ENCODE peak calls at places on chromosomes 11 and 22, in five cellular contexts. One of them, this sample, is unnamed.

GRCh38 chr11:113683481-113684046 is 22.5 kb downstream of the TMPRSS5 start:
- DNase-seq in body of pancreas: no peak
- DNase-seq in endodermal cell: peak
- DNase-seq in spleen: peak
- DNase-seq in GM23338: no peak
- DNase-seq in this sample: no peak

GRCh38 chr11:76769071-76769560 is 14.0 kb upstream of the TSKU start:
- DNase-seq in endodermal cell: peak
- DNase-seq in spleen: peak
- DNase-seq in GM23338: no peak
- DNase-seq in body of pancreas: no peak
- DNase-seq in this sample: no peak

GRCh38 chr22:37260939-37261338 is 16.9 kb upstream of the RAC2 start:
- DNase-seq in endodermal cell: peak
- DNase-seq in body of pancreas: peak
- DNase-seq in GM23338: peak
- DNase-seq in spleen: peak
- DNase-seq in this sample: no peak

GRCh38 chr11:107770546-107770945 is 58.7 kb upstream of the SLN start:
- DNase-seq in spleen: no peak
- DNase-seq in GM23338: no peak
- DNase-seq in body of pancreas: no peak
- DNase-seq in endodermal cell: no peak
- DNase-seq in this sample: no peak

GRCh38 chr11:60854847-60855725 is 664 bp downstream of the PTGDR2 start:
- DNase-seq in spleen: peak
- DNase-seq in endodermal cell: no peak
- DNase-seq in GM23338: no peak
- DNase-seq in body of pancreas: no peak
- DNase-seq in this sample: no peak

GRCh38 chr11:73980001-73980960 is 2.4 kb downstream of the UCP2 start:
- DNase-seq in endodermal cell: peak
- DNase-seq in GM23338: peak
- DNase-seq in body of pancreas: peak
- DNase-seq in spleen: peak
- DNase-seq in this sample: no peak

GRCh38 chr22:33451851-33452469 is 393.8 kb upstream of the SYN3 start:
- DNase-seq in GM23338: no peak
- DNase-seq in body of pancreas: no peak
- DNase-seq in endodermal cell: no peak
- DNase-seq in spleen: no peak
- DNase-seq in this sample: no peak

GRCh38 chr11:85991514-85991913 is 77.4 kb downstream of the PICALM start:
- DNase-seq in endodermal cell: no peak
- DNase-seq in GM23338: no peak
- DNase-seq in spleen: no peak
- DNase-seq in body of pancreas: no peak
- DNase-seq in this sample: no peak

GRCh38 chr22:22767876-22768602 is 119.6 kb upstream of the IGLL5 start:
- DNase-seq in endodermal cell: peak
- DNase-seq in body of pancreas: no peak
- DNase-seq in spleen: no peak
- DNase-seq in GM23338: peak
- DNase-seq in this sample: no peak

GRCh38 chr11:65524010-65524746 is 705 bp upstream of the SCYL1 start:
- DNase-seq in endodermal cell: peak
- DNase-seq in GM23338: no peak
- DNase-seq in spleen: peak
- DNase-seq in body of pancreas: peak
- DNase-seq in this sample: no peak

GRCh38 chr11:10314199-10315072 is 9.6 kb downstream of the ADM start:
- DNase-seq in GM23338: peak
- DNase-seq in spleen: no peak
- DNase-seq in body of pancreas: no peak
- DNase-seq in endodermal cell: no peak
- DNase-seq in this sample: no peak

GRCh38 chr11:68328374-68329091 is 16.1 kb downstream of the LRP5 start:
- DNase-seq in spleen: no peak
- DNase-seq in GM23338: peak
- DNase-seq in body of pancreas: peak
- DNase-seq in endodermal cell: peak
- DNase-seq in this sample: peak

GRCh38 chr11:47004595-47005033 is 68.1 kb downstream of the CSTPP1 start:
- DNase-seq in GM23338: no peak
- DNase-seq in spleen: no peak
- DNase-seq in body of pancreas: peak
- DNase-seq in endodermal cell: no peak
- DNase-seq in this sample: peak

DNA sequence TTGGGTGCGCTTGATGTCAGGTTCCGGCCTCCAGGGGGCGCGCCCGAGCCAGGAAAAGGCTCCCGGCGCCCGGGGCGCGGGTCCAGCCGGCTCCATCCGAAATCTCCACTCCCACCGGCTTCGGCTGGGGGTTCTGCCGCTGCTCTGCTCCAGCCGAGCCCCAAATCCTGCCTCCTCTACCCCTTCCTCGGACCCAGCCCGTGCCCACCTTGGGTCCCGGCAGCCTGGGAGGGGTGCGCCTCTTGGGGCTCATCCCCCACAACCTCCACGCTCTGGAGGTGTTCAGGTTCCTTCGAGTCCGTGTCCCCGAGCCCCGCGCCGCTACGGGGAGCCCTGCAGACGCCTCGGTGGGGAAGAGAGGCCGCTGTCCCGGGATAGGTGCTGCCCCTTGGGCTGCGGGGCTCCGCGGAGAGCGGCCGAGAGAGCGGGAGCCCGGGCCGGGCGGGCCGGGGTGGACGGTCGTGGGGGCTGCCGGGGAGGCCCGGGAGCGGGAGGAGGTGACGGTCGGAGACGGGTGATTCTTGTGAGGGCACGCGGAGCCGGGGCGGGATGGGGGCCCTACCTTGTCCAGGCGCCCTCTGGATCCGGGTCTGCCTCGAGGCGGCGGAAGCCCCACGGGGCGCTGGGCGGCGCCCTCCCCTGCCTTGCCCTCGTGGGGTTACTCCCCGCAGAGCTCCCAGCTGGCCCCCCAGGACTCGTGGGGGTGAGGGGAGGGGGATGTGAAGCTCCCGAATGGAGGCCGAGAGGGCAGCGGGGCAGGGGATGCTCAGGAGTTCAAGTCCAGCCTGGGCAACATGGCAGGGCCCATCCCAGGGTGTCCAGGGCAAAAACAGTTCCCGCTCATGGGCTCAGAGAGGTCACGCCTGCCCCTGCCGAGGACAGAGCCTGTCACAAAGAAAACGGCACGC is 13.2 kb upstream of the CYB5R3 start:
- DNase-seq in body of pancreas: peak
- DNase-seq in endodermal cell: peak
- DNase-seq in GM23338: peak
- DNase-seq in spleen: peak
- DNase-seq in this sample: peak
- H3K27ac ChIP-seq in body of pancreas: no peak
- H3K27ac ChIP-seq in endodermal cell: no peak
- H3K27ac ChIP-seq in GM23338: no peak
- H3K27ac ChIP-seq in spleen: peak
- H3K27ac ChIP-seq in this sample: peak

GRCh38 chr22:45686842-45687241 is 15.2 kb downstream of the ATXN10 start:
- DNase-seq in endodermal cell: no peak
- DNase-seq in GM23338: no peak
- DNase-seq in spleen: no peak
- DNase-seq in body of pancreas: no peak
- DNase-seq in this sample: no peak

GRCh38 chr22:45686004-45686403 is 14.4 kb downstream of the ATXN10 start:
- DNase-seq in GM23338: no peak
- DNase-seq in endodermal cell: no peak
- DNase-seq in spleen: no peak
- DNase-seq in body of pancreas: no peak
- DNase-seq in this sample: no peak

GRCh38 chr22:45690008-45690407 is 18.4 kb downstream of the ATXN10 start:
- DNase-seq in body of pancreas: no peak
- DNase-seq in endodermal cell: no peak
- DNase-seq in spleen: no peak
- DNase-seq in GM23338: no peak
- DNase-seq in this sample: no peak

GRCh38 chr22:45688606-45689080 is 17.0 kb downstream of the ATXN10 start:
- DNase-seq in GM23338: no peak
- DNase-seq in endodermal cell: no peak
- DNase-seq in body of pancreas: no peak
- DNase-seq in spleen: no peak
- DNase-seq in this sample: no peak

DNA sequence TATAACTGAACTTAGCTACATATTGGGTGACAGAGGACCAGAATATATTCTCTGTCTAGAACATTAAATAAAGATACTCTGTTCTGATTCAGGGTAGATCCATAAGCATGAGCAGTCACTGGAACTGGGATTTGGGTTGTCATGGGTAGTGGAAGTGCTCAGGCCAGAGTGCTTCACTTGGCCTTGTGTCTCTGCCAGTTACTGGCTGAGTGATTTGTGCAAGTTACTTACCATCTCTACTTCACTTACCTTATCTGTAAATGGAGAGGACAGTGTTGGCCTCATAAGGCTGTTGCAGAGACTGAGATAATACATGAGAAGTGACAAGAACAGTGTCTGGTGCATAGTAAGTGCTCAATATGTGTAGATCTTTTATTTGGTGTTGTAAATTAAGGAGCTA is 17.6 kb downstream of the ATXN10 start:
- DNase-seq in endodermal cell: no peak
- DNase-seq in spleen: no peak
- DNase-seq in body of pancreas: no peak
- DNase-seq in GM23338: no peak
- DNase-seq in this sample: no peak
- H3K27ac ChIP-seq in endodermal cell: no peak
- H3K27ac ChIP-seq in spleen: no peak
- H3K27ac ChIP-seq in body of pancreas: peak
- H3K27ac ChIP-seq in GM23338: no peak
- H3K27ac ChIP-seq in this sample: no peak

DNA sequence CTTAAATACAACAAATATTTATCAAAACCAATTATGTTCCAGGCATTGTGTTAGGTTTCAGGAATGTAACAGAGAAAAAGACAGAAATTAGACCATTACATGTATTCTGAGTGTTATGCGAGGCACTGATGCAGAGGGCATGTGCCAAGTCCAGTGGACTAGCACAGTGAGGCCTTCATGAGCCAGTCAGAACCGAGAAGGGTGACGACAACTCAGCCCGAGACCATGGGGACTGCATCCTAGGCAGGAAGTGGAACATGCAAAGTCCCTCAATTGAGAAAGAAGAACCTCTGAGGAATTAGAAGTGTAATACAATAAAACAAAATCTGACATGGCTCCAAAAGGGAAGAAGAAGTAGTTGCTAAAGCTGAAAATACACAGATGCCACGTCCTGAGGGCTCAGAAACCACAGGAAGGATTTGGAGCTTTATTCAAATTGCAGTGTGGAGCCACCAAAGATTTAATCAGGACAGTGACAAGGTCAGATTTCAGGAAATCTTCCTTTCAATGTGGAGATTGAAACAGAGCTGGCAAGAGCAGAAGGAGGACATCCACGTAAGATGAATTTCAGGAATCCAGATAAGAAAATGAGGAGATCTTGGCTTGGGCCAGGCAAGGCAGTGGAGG is 529.7 kb downstream of the NTM start:
- DNase-seq in body of pancreas: no peak
- DNase-seq in endodermal cell: no peak
- DNase-seq in GM23338: no peak
- DNase-seq in spleen: no peak
- DNase-seq in this sample: no peak
- H3K27ac ChIP-seq in body of pancreas: no peak
- H3K27ac ChIP-seq in endodermal cell: no peak
- H3K27ac ChIP-seq in GM23338: peak
- H3K27ac ChIP-seq in spleen: no peak
- H3K27ac ChIP-seq in this sample: no peak

DNA sequence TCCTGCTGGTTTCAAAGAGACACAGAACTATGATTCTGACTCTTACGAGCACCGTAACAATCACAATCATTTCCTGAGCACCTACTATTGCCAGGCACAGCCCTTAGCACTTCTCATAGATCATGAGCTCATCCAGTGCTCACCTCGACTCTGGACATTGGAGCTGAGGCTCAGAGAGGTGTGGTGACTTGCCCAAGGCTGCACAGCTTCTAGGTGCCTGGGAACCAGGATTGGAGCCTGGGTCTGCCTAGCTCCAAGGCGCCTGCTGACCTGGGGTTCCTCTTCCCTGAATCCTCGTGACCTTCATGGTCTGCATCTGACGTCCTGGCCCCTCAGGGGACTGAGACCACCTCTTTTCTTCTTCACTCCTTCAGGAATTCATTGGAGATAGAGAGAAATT is 50.6 kb upstream of the CRYBB3 start:
- DNase-seq in endodermal cell: no peak
- DNase-seq in body of pancreas: no peak
- DNase-seq in GM23338: no peak
- DNase-seq in spleen: no peak
- DNase-seq in this sample: no peak
- H3K27ac ChIP-seq in endodermal cell: no peak
- H3K27ac ChIP-seq in body of pancreas: peak
- H3K27ac ChIP-seq in GM23338: no peak
- H3K27ac ChIP-seq in spleen: no peak
- H3K27ac ChIP-seq in this sample: no peak

DNA sequence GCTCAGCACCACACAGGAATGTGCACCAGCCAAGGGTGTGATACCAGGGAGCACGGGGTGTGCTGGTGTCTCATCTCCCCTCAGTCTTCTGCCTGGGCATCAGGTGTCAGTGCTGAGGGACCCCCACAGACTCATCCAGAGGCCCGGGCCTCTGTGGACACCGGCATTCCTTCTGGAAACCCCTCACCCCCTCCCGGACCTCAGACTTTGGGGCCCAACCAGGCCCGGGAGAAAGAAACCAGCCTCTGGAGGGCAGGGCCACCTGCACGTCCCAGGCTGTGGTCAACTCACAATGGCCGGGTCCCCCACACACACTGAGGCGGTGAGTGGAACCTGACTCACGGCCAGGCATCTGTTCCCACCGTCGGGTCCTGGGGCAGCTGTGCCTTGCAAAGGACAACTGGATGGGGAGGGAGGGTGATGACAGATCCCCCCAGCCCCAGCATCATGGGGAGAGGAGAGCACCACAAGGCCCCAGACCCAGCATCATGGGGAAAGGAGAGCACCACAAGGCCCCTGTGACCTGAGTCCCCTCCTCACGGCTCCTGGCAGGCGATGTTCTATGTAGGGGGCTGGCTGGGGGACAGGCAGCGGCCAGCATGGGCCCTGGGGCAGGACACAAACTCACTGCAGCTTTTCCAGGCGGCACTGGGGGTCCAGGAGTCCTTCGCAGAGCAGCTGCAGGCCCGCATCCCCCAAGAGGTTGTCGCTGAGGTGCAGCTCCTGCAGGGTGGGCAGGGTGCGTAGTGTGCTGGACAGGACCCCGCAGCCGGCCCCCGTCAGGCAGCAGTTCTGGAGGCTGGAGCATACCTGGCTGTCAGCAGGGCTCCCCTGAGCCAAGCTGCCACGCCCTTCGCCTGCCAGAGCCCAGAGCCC is 7.6 kb downstream of the RNH1 start:
- DNase-seq in GM23338: no peak
- DNase-seq in body of pancreas: no peak
- DNase-seq in endodermal cell: peak
- DNase-seq in spleen: no peak
- DNase-seq in this sample: no peak
- H3K27ac ChIP-seq in GM23338: no peak
- H3K27ac ChIP-seq in body of pancreas: no peak
- H3K27ac ChIP-seq in endodermal cell: no peak
- H3K27ac ChIP-seq in spleen: no peak
- H3K27ac ChIP-seq in this sample: peak

GRCh38 chr11:69480547-69481392 is 693 bp upstream of the LINC01488 start:
- DNase-seq in endodermal cell: no peak
- DNase-seq in body of pancreas: peak
- DNase-seq in GM23338: no peak
- DNase-seq in spleen: peak
- DNase-seq in this sample: no peak
- H3K27ac ChIP-seq in endodermal cell: no peak
- H3K27ac ChIP-seq in body of pancreas: peak
- H3K27ac ChIP-seq in GM23338: no peak
- H3K27ac ChIP-seq in spleen: no peak
- H3K27ac ChIP-seq in this sample: no peak